ENCODE peak calls at places on chromosomes 7 and 10, in five cellular contexts. One of them, this sample, is unnamed.
A peak's percentile ranks its signal among the peaks of the same experiment; 100 is the strongest.

GRCh38 chr10:51079331-51079730 is 5.0 kb downstream of the PRKG1 start:
- DNase-seq in fibroblast of lung: no peak
- DNase-seq in activated CD4-positive, alpha-beta T cell treated with anti-CD3 and anti-CD28 coated beads, Interleukin-2, amount 50 U/mL, for 24 hours: no peak
- DNase-seq in spleen: no peak
- DNase-seq in T-helper 1 cell: no peak
- DNase-seq in this sample: peak; percentile 31

GRCh38 chr7:6559896-6560295 is 8.6 kb upstream of the GRID2IP start:
- DNase-seq in spleen: no peak
- DNase-seq in activated CD4-positive, alpha-beta T cell treated with anti-CD3 and anti-CD28 coated beads, Interleukin-2, amount 50 U/mL, for 24 hours: no peak
- DNase-seq in fibroblast of lung: no peak
- DNase-seq in T-helper 1 cell: no peak
- DNase-seq in this sample: peak; percentile 31

GRCh38 chr10:5811387-5811821 is 1.8 kb downstream of the GDI2 start:
- DNase-seq in fibroblast of lung: peak; percentile 60
- DNase-seq in T-helper 1 cell: no peak
- DNase-seq in activated CD4-positive, alpha-beta T cell treated with anti-CD3 and anti-CD28 coated beads, Interleukin-2, amount 50 U/mL, for 24 hours: no peak
- DNase-seq in spleen: no peak
- DNase-seq in this sample: no peak

GRCh38 chr10:6406220-6407033 is 173.6 kb downstream of the PRKCQ start:
- DNase-seq in spleen: no peak
- DNase-seq in fibroblast of lung: peak; percentile 28
- DNase-seq in activated CD4-positive, alpha-beta T cell treated with anti-CD3 and anti-CD28 coated beads, Interleukin-2, amount 50 U/mL, for 24 hours: no peak
- DNase-seq in T-helper 1 cell: no peak
- DNase-seq in this sample: no peak

GRCh38 chr10:103504181-103504783 is 10.8 kb downstream of the NEURL1 start:
- DNase-seq in spleen: peak; percentile 76
- DNase-seq in T-helper 1 cell: no peak
- DNase-seq in activated CD4-positive, alpha-beta T cell treated with anti-CD3 and anti-CD28 coated beads, Interleukin-2, amount 50 U/mL, for 24 hours: peak; percentile 27
- DNase-seq in fibroblast of lung: peak; percentile 84
- DNase-seq in this sample: no peak

GRCh38 chr10:132890301-132890700 is 52.1 kb downstream of the CFAP46 start:
- DNase-seq in T-helper 1 cell: no peak
- DNase-seq in activated CD4-positive, alpha-beta T cell treated with anti-CD3 and anti-CD28 coated beads, Interleukin-2, amount 50 U/mL, for 24 hours: no peak
- DNase-seq in spleen: peak; percentile 54
- DNase-seq in fibroblast of lung: no peak
- DNase-seq in this sample: no peak

GRCh38 chr7:81857385-81857784 is 87.5 kb upstream of the HGF start:
- DNase-seq in fibroblast of lung: no peak
- DNase-seq in activated CD4-positive, alpha-beta T cell treated with anti-CD3 and anti-CD28 coated beads, Interleukin-2, amount 50 U/mL, for 24 hours: no peak
- DNase-seq in T-helper 1 cell: no peak
- DNase-seq in spleen: no peak
- DNase-seq in this sample: no peak

GRCh38 chr10:35505241-35505873 is 99.8 kb upstream of the GJD4 start:
- DNase-seq in T-helper 1 cell: no peak
- DNase-seq in activated CD4-positive, alpha-beta T cell treated with anti-CD3 and anti-CD28 coated beads, Interleukin-2, amount 50 U/mL, for 24 hours: no peak
- DNase-seq in spleen: no peak
- DNase-seq in fibroblast of lung: no peak
- DNase-seq in this sample: no peak

GRCh38 chr10:63120554-63120953 is 12.6 kb upstream of the NRBF2 start:
- DNase-seq in activated CD4-positive, alpha-beta T cell treated with anti-CD3 and anti-CD28 coated beads, Interleukin-2, amount 50 U/mL, for 24 hours: no peak
- DNase-seq in spleen: no peak
- DNase-seq in T-helper 1 cell: no peak
- DNase-seq in fibroblast of lung: peak; percentile 97
- DNase-seq in this sample: no peak

GRCh38 chr7:113751547-113751946 is 167.3 kb downstream of the PPP1R3A start:
- DNase-seq in T-helper 1 cell: no peak
- DNase-seq in spleen: no peak
- DNase-seq in activated CD4-positive, alpha-beta T cell treated with anti-CD3 and anti-CD28 coated beads, Interleukin-2, amount 50 U/mL, for 24 hours: no peak
- DNase-seq in fibroblast of lung: no peak
- DNase-seq in this sample: no peak

GRCh38 chr10:21173433-21173963 is 276.4 kb upstream of the NEBL start:
- DNase-seq in activated CD4-positive, alpha-beta T cell treated with anti-CD3 and anti-CD28 coated beads, Interleukin-2, amount 50 U/mL, for 24 hours: no peak
- DNase-seq in fibroblast of lung: no peak
- DNase-seq in spleen: no peak
- DNase-seq in T-helper 1 cell: no peak
- DNase-seq in this sample: no peak

GRCh38 chr7:94239661-94240234 is 154.9 kb upstream of the COL1A2 start:
- DNase-seq in fibroblast of lung: no peak
- DNase-seq in spleen: no peak
- DNase-seq in T-helper 1 cell: no peak
- DNase-seq in activated CD4-positive, alpha-beta T cell treated with anti-CD3 and anti-CD28 coated beads, Interleukin-2, amount 50 U/mL, for 24 hours: no peak
- DNase-seq in this sample: peak; percentile 18

GRCh38 chr10:44419790-44420549 is 35.1 kb upstream of the CXCL12 start:
- DNase-seq in fibroblast of lung: no peak
- DNase-seq in activated CD4-positive, alpha-beta T cell treated with anti-CD3 and anti-CD28 coated beads, Interleukin-2, amount 50 U/mL, for 24 hours: no peak
- DNase-seq in spleen: no peak
- DNase-seq in T-helper 1 cell: no peak
- DNase-seq in this sample: no peak

GRCh38 chr7:96596120-96596826 is 113.4 kb downstream of the SEM1 start:
- DNase-seq in activated CD4-positive, alpha-beta T cell treated with anti-CD3 and anti-CD28 coated beads, Interleukin-2, amount 50 U/mL, for 24 hours: no peak
- DNase-seq in spleen: no peak
- DNase-seq in fibroblast of lung: peak; percentile 1
- DNase-seq in T-helper 1 cell: no peak
- DNase-seq in this sample: no peak

GRCh38 chr7:142913051-142913450 is 20.5 kb downstream of the TRPV5 start:
- DNase-seq in fibroblast of lung: no peak
- DNase-seq in activated CD4-positive, alpha-beta T cell treated with anti-CD3 and anti-CD28 coated beads, Interleukin-2, amount 50 U/mL, for 24 hours: no peak
- DNase-seq in spleen: no peak
- DNase-seq in T-helper 1 cell: no peak
- DNase-seq in this sample: no peak

GRCh38 chr7:101947899-101948298 is 130.5 kb downstream of the CUX1 start:
- DNase-seq in T-helper 1 cell: no peak
- DNase-seq in activated CD4-positive, alpha-beta T cell treated with anti-CD3 and anti-CD28 coated beads, Interleukin-2, amount 50 U/mL, for 24 hours: no peak
- DNase-seq in spleen: no peak
- DNase-seq in fibroblast of lung: peak; percentile 33
- DNase-seq in this sample: no peak

This sample was measured in iPS-NIHi11.